ENCODE peak calls at places on chromosomes 7 and 10, in seven cellular contexts. N is K562, G is H1, E is HepG2, Y is HCT116, A is SK-N-SH, J is GM12878. Z is an unnamed sample.

GRCh38 chr7:73717991-73718405 is 1.5 kb downstream of the STX1A start:
- DNase-seq in N (no peak), G (no peak), E (no peak), Y (peak; percentile 73), A (no peak), J (no peak), Z (peak; percentile 68)

GRCh38 chr7:11207565-11207964 is 233.9 kb downstream of the PHF14 start:
- DNase-seq in N (no peak), G (no peak), E (no peak), Y (no peak), A (no peak), J (no peak), Z (no peak)

GRCh38 chr10:129244298-129244697 is 222.7 kb upstream of the MGMT start:
- DNase-seq in N (no peak), G (no peak), E (no peak), Y (no peak), A (no peak), J (no peak), Z (no peak)

GRCh38 chr7:93817561-93817960 is 73.0 kb downstream of the TFPI2 start:
- DNase-seq in N (no peak), G (no peak), E (no peak), Y (no peak), A (no peak), J (no peak), Z (no peak)

GRCh38 chr7:114426824-114427223 is 12.2 kb downstream of the FOXP2 start:
- DNase-seq in N (no peak), G (no peak), E (no peak), Y (peak; percentile 7), A (no peak), J (no peak), Z (no peak)

GRCh38 chr10:18594574-18595156 is 56.7 kb downstream of the NSUN6 start:
- DNase-seq in N (no peak), G (no peak), E (peak; percentile 11), Y (no peak), A (no peak), J (no peak), Z (no peak)

GRCh38 chr10:50417486-50417905 is 166.2 kb upstream of the ASAH2 start:
- DNase-seq in N (no peak), G (no peak), E (no peak), Y (no peak), A (peak; percentile 11), J (no peak), Z (no peak)

GRCh38 chr7:130899638-130900401 is 165.8 kb upstream of the KLF14 start:
- DNase-seq in N (no peak), G (no peak), E (peak; percentile 95), Y (no peak), A (no peak), J (no peak), Z (peak; percentile 72)

GRCh38 chr7:156618078-156618790 is 22.3 kb upstream of the RNF32 start:
- DNase-seq in N (no peak), G (no peak), E (no peak), Y (no peak), A (no peak), J (no peak), Z (no peak)

GRCh38 chr10:95532536-95532935 is 28.6 kb downstream of the SORBS1 start:
- DNase-seq in N (no peak), G (no peak), E (no peak), Y (no peak), A (no peak), J (no peak), Z (no peak)

GRCh38 chr7:100087055-100087750 is 1.6 kb upstream of the COPS6 start:
- DNase-seq in N (no peak), G (no peak), E (no peak), Y (no peak), A (peak; percentile 50), J (no peak), Z (no peak)

GRCh38 chr7:131328387-131329175 is 905 bp downstream of the MKLN1 start:
- DNase-seq in N (no peak), G (no peak), E (no peak), Y (no peak), A (no peak), J (no peak), Z (no peak)

GRCh38 chr10:50469778-50470193 is 154.0 kb downstream of the SGMS1 start:
- DNase-seq in N (no peak), G (no peak), E (no peak), Y (no peak), A (no peak), J (no peak), Z (no peak)

GRCh38 chr7:134943785-134944400 is 42.4 kb upstream of the AGBL3 start:
- DNase-seq in N (no peak), G (no peak), E (peak; percentile 57), Y (peak; percentile 19), A (peak; percentile 74), J (no peak), Z (peak; percentile 52)

GRCh38 chr10:33871557-33871956 is 537.1 kb upstream of the NRP1 start:
- DNase-seq in N (no peak), G (no peak), E (no peak), Y (no peak), A (no peak), J (no peak), Z (no peak)

GRCh38 chr7:1204460-1204859 is 28.2 kb upstream of the UNCX start:
- DNase-seq in N (no peak), G (no peak), E (no peak), Y (no peak), A (no peak), J (no peak), Z (no peak)

GRCh38 chr7:47451851-47452205 is 130.1 kb downstream of the TNS3 start:
- DNase-seq in N (no peak), G (no peak), E (no peak), Y (no peak), A (no peak), J (no peak), Z (no peak)

GRCh38 chr7:47448971-47449370 is 132.9 kb downstream of the TNS3 start:
- DNase-seq in N (no peak), G (no peak), E (no peak), Y (no peak), A (no peak), J (no peak), Z (no peak)

GRCh38 chr7:47447621-47448349 is 134.1 kb downstream of the TNS3 start:
- DNase-seq in N (no peak), G (no peak), E (no peak), Y (no peak), A (no peak), J (no peak), Z (no peak)

GRCh38 chr7:47452295-47452694 is 129.6 kb downstream of the TNS3 start:
- DNase-seq in N (no peak), G (no peak), E (no peak), Y (no peak), A (peak; percentile 63), J (no peak), Z (no peak)

GRCh38 chr7:47449810-47450586 is 131.9 kb downstream of the TNS3 start:
- DNase-seq in N (no peak), G (no peak), E (no peak), Y (no peak), A (no peak), J (no peak), Z (no peak)
- TF ChIP-seq SIN3A in N (no peak), G (no peak), E (no peak), Y (no peak), A (no peak), J (no peak), Z (no peak)

DNA sequence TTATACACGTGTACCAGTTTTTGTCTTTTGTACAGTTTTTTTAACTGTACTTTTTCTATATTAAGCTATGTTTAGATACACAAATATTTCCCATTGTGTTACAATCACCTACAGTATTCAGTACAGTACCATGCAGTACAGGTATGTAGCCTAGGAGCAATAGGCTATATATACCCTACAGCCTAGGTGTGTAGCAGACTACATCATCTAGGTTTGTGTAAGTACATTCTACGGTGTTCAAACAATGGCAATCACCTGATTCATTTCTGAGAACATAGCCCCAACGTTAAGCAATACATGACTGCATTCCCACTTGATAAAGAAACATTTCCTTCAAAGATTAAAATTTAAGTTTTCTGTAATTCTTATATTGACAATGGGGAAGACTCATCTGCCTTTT is 89.4 kb downstream of the TRIL start:
- DNase-seq in N (no peak), G (no peak), E (no peak), Y (no peak), A (no peak), J (no peak), Z (no peak)
- TF ChIP-seq CTCF in N (no peak), G (no peak), E (no peak), Y (no peak), A (no peak), J (no peak), Z (no peak)

GRCh38 chr10:68492118-68492517 is 20.3 kb upstream of the DNA2 start:
- DNase-seq in N (no peak), G (no peak), E (no peak), Y (no peak), A (no peak), J (no peak), Z (no peak)

GRCh38 chr10:68489919-68490318 is 18.1 kb upstream of the DNA2 start:
- DNase-seq in N (no peak), G (no peak), E (no peak), Y (no peak), A (no peak), J (no peak), Z (no peak)
- TF ChIP-seq SIN3A in N (no peak), G (no peak), E (no peak), Y (no peak), A (no peak), J (no peak), Z (no peak)

GRCh38 chr7:2251841-2252771 is 10.1 kb downstream of the NUDT1 start:
- DNase-seq in N (no peak), G (no peak), E (no peak), Y (no peak), A (peak; percentile 74), J (no peak), Z (no peak)

GRCh38 chr7:2249744-2250323 is 7.8 kb downstream of the NUDT1 start:
- DNase-seq in N (no peak), G (no peak), E (no peak), Y (no peak), A (peak; percentile 36), J (no peak), Z (no peak)

GRCh38 chr7:2245883-2246679 is 4.1 kb downstream of the NUDT1 start:
- DNase-seq in N (no peak), G (no peak), E (no peak), Y (no peak), A (no peak), J (no peak), Z (no peak)

GRCh38 chr7:2247141-2247985 is 5.3 kb downstream of the NUDT1 start:
- DNase-seq in N (peak; percentile 70), G (no peak), E (no peak), Y (no peak), A (peak; percentile 95), J (no peak), Z (no peak)

DNA sequence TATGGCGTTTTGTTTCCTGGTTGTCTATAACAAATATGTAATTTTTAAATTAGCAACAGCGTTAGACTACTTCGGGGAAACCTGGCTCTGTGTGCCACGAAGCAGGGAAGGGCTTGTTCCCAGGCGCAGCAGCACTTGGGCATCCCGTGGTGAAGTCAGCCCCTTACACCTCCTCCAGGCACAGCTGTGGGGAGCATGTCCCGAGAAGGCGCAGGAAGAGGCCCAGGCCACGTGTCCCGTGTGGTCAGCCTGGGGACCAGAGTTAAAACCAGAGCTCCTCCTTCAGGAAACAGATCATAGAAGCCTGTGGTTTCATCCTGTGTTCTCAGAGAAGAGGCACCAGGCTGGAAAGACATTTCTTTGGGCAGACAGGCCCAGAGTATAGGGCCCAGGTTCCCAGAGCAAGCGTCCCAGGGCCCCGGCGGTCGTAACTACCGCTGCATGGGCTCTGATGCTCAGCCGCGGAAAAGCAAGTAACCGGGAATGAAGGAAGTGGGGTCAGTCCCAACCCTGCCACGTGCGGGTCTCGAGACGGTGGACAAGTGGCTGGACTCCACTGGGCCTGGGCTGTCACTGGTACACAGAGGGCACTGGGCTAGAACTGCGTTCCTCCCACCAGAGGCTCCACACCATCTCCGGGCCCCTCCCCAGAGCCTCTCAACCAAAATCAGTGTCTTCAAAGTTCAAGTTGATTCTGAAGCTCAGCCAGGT is 7.1 kb downstream of the NUDT1 start:
- DNase-seq in N (no peak), G (no peak), E (no peak), Y (no peak), A (peak; percentile 61), J (peak; percentile 48), Z (no peak)
- TF ChIP-seq CTCF in N (peak; percentile 37), G (no peak), E (no peak), Y (no peak), A (peak; percentile 40), J (peak; percentile 12), Z (no peak)

Z was measured in Panc1.